ENCODE peak calls at places on chromosomes 6 and 20, in nine cellular contexts. H is choroid plexus epithelial cell, P is HL-60, C is omental fat pad, G is astrocyte of the spinal cord, D is tibial artery, B is nephron progenitor cell, W is endothelial cell, O is brain microvascular endothelial cell. E is an unnamed sample.

GRCh38 chr6:168157272-168158007 is 78.4 kb upstream of the FRMD1 start:
- DNase-seq in H (peak), O (peak), D (no peak), W (no peak), B (peak), P (no peak), G (peak), C (no peak), E (no peak)

GRCh38 chr6:119728220-119728750 is 378.7 kb upstream of the MAN1A1 start:
- DNase-seq in C (no peak), W (no peak), D (no peak), B (no peak), H (no peak), P (no peak), G (no peak), O (no peak), E (no peak)

GRCh38 chr6:17086469-17086868 is 15.4 kb upstream of the STMND1 start:
- DNase-seq in W (peak), B (peak), P (peak), C (no peak), D (peak), G (peak), H (peak), O (peak), E (no peak)

GRCh38 chr20:58715709-58716475 is 23.3 kb downstream of the NPEPL1 start:
- DNase-seq in B (no peak), H (no peak), D (no peak), G (no peak), W (no peak), O (no peak), P (no peak), C (no peak), E (no peak)

GRCh38 chr20:58309607-58310290 is at the start of gene RAB22A:
- DNase-seq in O (peak), W (peak), D (peak), C (peak), B (peak), H (peak), G (peak), P (peak), E (peak)

GRCh38 chr20:13102237-13102636 is 93.5 kb downstream of the SPTLC3 start:
- DNase-seq in P (no peak), G (no peak), O (no peak), W (no peak), C (no peak), H (peak), D (no peak), B (no peak), E (no peak)

GRCh38 chr6:28226460-28226859 is 1.4 kb downstream of the ZSCAN9 start:
- DNase-seq in P (no peak), B (no peak), W (no peak), D (no peak), G (no peak), C (no peak), O (no peak), H (no peak), E (no peak)

GRCh38 chr6:139920027-139920851 is 545.8 kb upstream of the CITED2 start:
- DNase-seq in H (no peak), P (peak), G (no peak), C (no peak), O (no peak), D (no peak), B (no peak), W (no peak), E (no peak)

GRCh38 chr20:50191566-50192363 is 1.1 kb downstream of the CEBPB start:
- DNase-seq in H (peak), P (peak), O (no peak), G (peak), D (peak), B (peak), W (peak), C (no peak), E (peak)

GRCh38 chr6:128632131-128632530 is 111.7 kb upstream of the PTPRK start:
- DNase-seq in O (no peak), P (no peak), B (no peak), D (no peak), H (no peak), C (no peak), W (no peak), G (no peak), E (no peak)

GRCh38 chr20:46964299-46965123 is 69.9 kb downstream of the EYA2 start:
- DNase-seq in B (no peak), W (no peak), O (no peak), H (no peak), D (no peak), G (no peak), C (no peak), P (no peak), E (no peak)

GRCh38 chr20:46963758-46964181 is 69.1 kb downstream of the EYA2 start:
- DNase-seq in C (no peak), G (no peak), P (no peak), H (peak), B (no peak), W (no peak), D (no peak), O (no peak), E (no peak)

GRCh38 chr20:46967647-46968046 is 73.0 kb downstream of the EYA2 start:
- DNase-seq in H (no peak), B (no peak), C (no peak), G (no peak), P (no peak), W (no peak), O (no peak), D (no peak), E (no peak)

GRCh38 chr20:46965124-46965455 is 70.4 kb downstream of the EYA2 start:
- DNase-seq in H (no peak), C (no peak), G (no peak), W (no peak), P (no peak), D (no peak), O (no peak), B (no peak), E (no peak)

DNA sequence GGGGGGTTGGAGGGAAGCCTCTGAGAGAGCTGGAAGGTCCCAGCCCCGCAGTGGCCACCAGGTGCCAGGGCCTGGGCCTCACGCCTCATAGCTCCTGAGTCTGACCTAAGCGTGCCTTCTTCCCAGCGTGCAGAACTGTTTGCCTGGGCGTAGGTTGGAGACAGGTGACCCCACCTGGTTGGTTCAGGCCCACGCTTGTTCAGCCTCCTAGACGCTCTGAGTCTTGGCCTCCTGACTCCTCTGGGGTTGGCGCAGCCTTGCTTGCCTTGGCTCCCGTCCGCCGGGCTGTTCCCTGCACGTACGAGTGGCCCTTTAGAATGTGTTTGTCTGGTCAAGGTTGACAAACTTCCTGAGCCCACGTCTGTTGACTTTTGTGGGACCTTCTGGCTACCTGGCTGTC is 70.8 kb downstream of the EYA2 start:
- DNase-seq in H (no peak), O (no peak), G (no peak), B (no peak), P (no peak), W (no peak), C (no peak), D (no peak), E (no peak)
- TF ChIP-seq CTCF in H (no peak), O (no peak), G (no peak), B (no peak), P (no peak), W (no peak), C (no peak), D (no peak), E (no peak)

DNA sequence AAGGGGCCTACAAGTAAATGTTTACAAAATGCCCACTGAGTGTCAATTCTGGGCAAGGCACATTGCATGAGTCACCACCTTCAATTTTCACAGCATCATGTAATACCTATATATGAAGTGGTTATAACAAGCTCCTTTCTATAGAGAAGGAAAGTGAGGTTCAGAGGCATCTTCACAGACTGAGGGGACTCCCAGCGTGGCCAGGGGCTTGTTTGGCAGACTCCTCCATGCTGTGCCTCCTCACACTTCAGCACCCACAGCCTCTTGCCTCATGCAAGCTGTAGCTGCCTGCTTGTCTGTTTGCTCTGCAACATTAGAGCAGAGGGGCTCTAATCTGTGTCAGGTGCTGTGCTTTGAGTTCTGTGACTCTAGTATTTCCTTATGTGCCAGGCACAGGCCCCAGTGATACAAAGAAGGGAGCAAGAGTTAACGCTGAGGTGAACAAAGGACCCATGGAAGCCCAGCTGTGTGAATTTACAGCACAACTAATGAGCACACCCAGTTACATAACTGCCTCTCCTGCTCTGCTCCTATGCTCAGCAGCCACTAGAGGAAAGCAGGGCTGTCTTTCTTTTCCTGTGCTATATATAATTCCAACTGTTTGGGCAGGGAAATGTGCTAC is 72.3 kb downstream of the ZHX3 start:
- DNase-seq in W (no peak), O (no peak), C (no peak), P (no peak), G (no peak), B (no peak), H (peak), D (no peak), E (no peak)
- TF ChIP-seq CTCF in W (no peak), O (peak), C (no peak), P (no peak), G (peak), B (no peak), H (peak), D (peak), E (no peak)

GRCh38 chr6:84242265-84242664 is 14.8 kb upstream of the CEP162 start:
- DNase-seq in P (no peak), G (no peak), O (no peak), W (no peak), B (no peak), H (no peak), C (no peak), D (no peak), E (no peak)

DNA sequence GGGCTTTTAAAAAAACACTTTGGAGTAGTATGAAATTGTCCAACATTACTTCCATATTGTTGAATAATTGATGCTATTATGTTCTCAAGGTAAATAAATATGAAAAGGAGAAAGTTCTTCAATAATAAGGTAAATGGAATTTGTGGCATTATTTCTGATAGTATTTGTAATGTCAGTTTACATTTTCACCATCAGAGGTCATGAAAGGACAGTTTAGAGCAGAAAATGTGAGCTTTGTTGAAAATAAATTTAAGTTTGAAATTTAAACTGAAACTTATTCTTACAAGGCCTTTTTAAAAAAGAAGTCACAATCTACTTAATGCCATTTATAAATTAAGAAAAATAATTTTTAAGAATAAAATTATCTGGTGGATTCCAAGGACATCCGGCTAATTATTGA is 15.8 kb upstream of the CEP162 start:
- DNase-seq in H (peak), B (no peak), P (no peak), O (no peak), D (no peak), C (no peak), G (no peak), W (no peak), E (no peak)
- TF ChIP-seq CTCF in H (no peak), B (no peak), P (no peak), O (no peak), D (no peak), C (no peak), G (no peak), W (no peak), E (no peak)

DNA sequence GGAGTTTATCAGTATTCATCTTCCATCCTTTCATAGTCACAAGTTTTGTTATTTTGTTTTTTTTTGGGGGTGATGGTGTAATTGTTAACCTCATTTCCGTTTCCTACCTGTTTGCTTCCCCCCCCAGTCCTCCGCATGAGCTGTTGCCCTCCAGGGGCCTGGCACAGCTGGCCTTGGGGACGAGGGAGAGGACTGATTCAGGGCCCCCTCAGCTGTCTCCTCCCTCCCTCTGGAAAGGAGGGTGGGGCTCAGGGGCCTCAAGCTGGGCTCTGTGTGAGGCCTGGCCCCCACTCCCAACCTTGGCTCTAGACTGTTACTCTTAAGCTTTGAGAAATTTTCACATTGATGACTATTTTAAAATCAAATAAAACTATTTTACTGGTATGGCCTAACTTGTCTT is 4.0 kb downstream of the LRRC73 start:
- DNase-seq in W (no peak), P (no peak), H (no peak), B (no peak), G (no peak), C (no peak), O (no peak), D (no peak), E (no peak)
- TF ChIP-seq CTCF in W (no peak), P (no peak), H (no peak), B (no peak), G (no peak), C (no peak), O (no peak), D (no peak), E (no peak)

DNA sequence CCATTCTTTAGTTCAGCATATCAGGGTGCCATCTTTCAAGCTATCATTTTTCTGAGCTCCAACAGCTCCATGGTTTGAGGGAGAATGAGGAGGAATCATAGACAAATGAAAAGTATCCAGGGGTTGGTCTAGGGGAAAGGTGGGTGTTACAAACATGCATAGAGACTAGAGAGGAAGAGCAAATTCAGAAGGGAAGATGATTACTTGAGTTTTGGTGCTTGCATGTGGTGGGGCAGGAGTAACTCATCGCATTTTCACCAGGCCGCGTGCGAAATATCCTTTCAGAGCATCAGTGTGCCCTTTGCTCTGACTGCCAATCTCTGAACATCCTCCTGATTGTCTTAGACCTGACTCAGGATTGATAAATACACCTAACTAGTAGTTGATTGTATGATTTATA is 7.7 kb upstream of the BICRAL start:
- DNase-seq in G (no peak), W (no peak), C (no peak), D (no peak), O (no peak), B (no peak), P (no peak), H (no peak), E (no peak)
- TF ChIP-seq CTCF in G (no peak), W (no peak), C (no peak), D (no peak), O (no peak), B (no peak), P (no peak), H (no peak), E (no peak)